ENCODE peak calls at places on chromosomes 1 and 21, in ten cellular contexts. One of them, this sample, is unnamed.

GRCh38 chr1:246035060-246035531 is 472.0 kb downstream of the SMYD3 start:
- DNase-seq in IMR-90: peak; percentile 23
- DNase-seq in cardiac muscle cell: no peak
- DNase-seq in fibroblast of lung: peak; percentile 61
- DNase-seq in suprapubic skin: no peak
- DNase-seq in endodermal cell: no peak
- DNase-seq in pancreas: no peak
- DNase-seq in heart left ventricle: no peak
- DNase-seq in tibial artery: no peak
- DNase-seq in AG04450: no peak
- DNase-seq in this sample: no peak

GRCh38 chr1:198472997-198473396 is 67.5 kb downstream of the ATP6V1G3 start:
- DNase-seq in IMR-90: no peak
- DNase-seq in cardiac muscle cell: no peak
- DNase-seq in fibroblast of lung: no peak
- DNase-seq in suprapubic skin: no peak
- DNase-seq in endodermal cell: no peak
- DNase-seq in pancreas: no peak
- DNase-seq in heart left ventricle: no peak
- DNase-seq in tibial artery: no peak
- DNase-seq in AG04450: no peak
- DNase-seq in this sample: no peak

GRCh38 chr1:116671835-116672234 is 4.3 kb upstream of the IGSF3 start:
- DNase-seq in IMR-90: no peak
- DNase-seq in cardiac muscle cell: no peak
- DNase-seq in fibroblast of lung: no peak
- DNase-seq in suprapubic skin: no peak
- DNase-seq in endodermal cell: no peak
- DNase-seq in pancreas: no peak
- DNase-seq in heart left ventricle: no peak
- DNase-seq in tibial artery: no peak
- DNase-seq in AG04450: no peak
- DNase-seq in this sample: no peak

GRCh38 chr1:241115784-241116183 is 241.2 kb downstream of the RGS7 start:
- DNase-seq in IMR-90: no peak
- DNase-seq in cardiac muscle cell: no peak
- DNase-seq in fibroblast of lung: no peak
- DNase-seq in suprapubic skin: no peak
- DNase-seq in endodermal cell: no peak
- DNase-seq in pancreas: no peak
- DNase-seq in heart left ventricle: no peak
- DNase-seq in tibial artery: no peak
- DNase-seq in AG04450: no peak
- DNase-seq in this sample: no peak

GRCh38 chr1:15760520-15761211 is 2.1 kb downstream of the FBLIM1 start:
- DNase-seq in IMR-90: peak; percentile 74
- DNase-seq in cardiac muscle cell: no peak
- DNase-seq in fibroblast of lung: peak; percentile 87
- DNase-seq in suprapubic skin: no peak
- DNase-seq in endodermal cell: peak; percentile 68
- DNase-seq in pancreas: no peak
- DNase-seq in heart left ventricle: peak; percentile 84
- DNase-seq in tibial artery: peak; percentile 47
- DNase-seq in AG04450: peak; percentile 41
- DNase-seq in this sample: peak; percentile 67

GRCh38 chr1:155003766-155004351 is 1.3 kb downstream of the ZBTB7B start:
- DNase-seq in IMR-90: peak; percentile 38
- DNase-seq in cardiac muscle cell: peak; percentile 47
- DNase-seq in fibroblast of lung: peak; percentile 61
- DNase-seq in suprapubic skin: no peak
- DNase-seq in endodermal cell: peak; percentile 81
- DNase-seq in pancreas: no peak
- DNase-seq in heart left ventricle: peak; percentile 89
- DNase-seq in tibial artery: peak; percentile 77
- DNase-seq in AG04450: no peak
- DNase-seq in this sample: no peak

GRCh38 chr1:40582121-40582520 is 50.7 kb downstream of the ZNF684 start:
- DNase-seq in IMR-90: no peak
- DNase-seq in cardiac muscle cell: no peak
- DNase-seq in fibroblast of lung: no peak
- DNase-seq in suprapubic skin: no peak
- DNase-seq in endodermal cell: no peak
- DNase-seq in pancreas: no peak
- DNase-seq in heart left ventricle: no peak
- DNase-seq in tibial artery: no peak
- DNase-seq in AG04450: no peak
- DNase-seq in this sample: no peak

GRCh38 chr1:193726722-193727121 is 540.3 kb upstream of the B3GALT2 start:
- DNase-seq in IMR-90: no peak
- DNase-seq in cardiac muscle cell: no peak
- DNase-seq in fibroblast of lung: no peak
- DNase-seq in suprapubic skin: no peak
- DNase-seq in endodermal cell: no peak
- DNase-seq in pancreas: no peak
- DNase-seq in heart left ventricle: no peak
- DNase-seq in tibial artery: no peak
- DNase-seq in AG04450: no peak
- DNase-seq in this sample: no peak

GRCh38 chr21:34583926-34584563 is 30.9 kb downstream of the RCAN1 start:
- DNase-seq in IMR-90: no peak
- DNase-seq in cardiac muscle cell: no peak
- DNase-seq in fibroblast of lung: no peak
- DNase-seq in suprapubic skin: no peak
- DNase-seq in endodermal cell: no peak
- DNase-seq in pancreas: no peak
- DNase-seq in heart left ventricle: peak; percentile 50
- DNase-seq in tibial artery: no peak
- DNase-seq in AG04450: no peak
- DNase-seq in this sample: no peak

GRCh38 chr1:41482001-41482765 is 2.3 kb downstream of the EDN2 start:
- DNase-seq in IMR-90: no peak
- DNase-seq in cardiac muscle cell: no peak
- DNase-seq in fibroblast of lung: no peak
- DNase-seq in suprapubic skin: no peak
- DNase-seq in endodermal cell: no peak
- DNase-seq in pancreas: peak; percentile 95
- DNase-seq in heart left ventricle: peak; percentile 63
- DNase-seq in tibial artery: no peak
- DNase-seq in AG04450: no peak
- DNase-seq in this sample: peak; percentile 57

GRCh38 chr1:90135306-90135705 is 140.4 kb downstream of the ZNF326 start:
- DNase-seq in IMR-90: no peak
- DNase-seq in cardiac muscle cell: no peak
- DNase-seq in fibroblast of lung: no peak
- DNase-seq in suprapubic skin: no peak
- DNase-seq in endodermal cell: no peak
- DNase-seq in pancreas: no peak
- DNase-seq in heart left ventricle: no peak
- DNase-seq in tibial artery: no peak
- DNase-seq in AG04450: no peak
- DNase-seq in this sample: no peak

GRCh38 chr1:172476218-172476811 is 32.4 kb upstream of the PIGC start:
- DNase-seq in IMR-90: no peak
- DNase-seq in cardiac muscle cell: peak; percentile 62
- DNase-seq in fibroblast of lung: no peak
- DNase-seq in suprapubic skin: no peak
- DNase-seq in endodermal cell: peak; percentile 53
- DNase-seq in pancreas: no peak
- DNase-seq in heart left ventricle: no peak
- DNase-seq in tibial artery: no peak
- DNase-seq in AG04450: no peak
- DNase-seq in this sample: peak; percentile 99

GRCh38 chr1:206554833-206555472 is 47.6 kb downstream of the RASSF5 start:
- DNase-seq in IMR-90: no peak
- DNase-seq in cardiac muscle cell: no peak
- DNase-seq in fibroblast of lung: no peak
- DNase-seq in suprapubic skin: no peak
- DNase-seq in endodermal cell: no peak
- DNase-seq in pancreas: no peak
- DNase-seq in heart left ventricle: no peak
- DNase-seq in tibial artery: no peak
- DNase-seq in AG04450: no peak
- DNase-seq in this sample: no peak

GRCh38 chr1:42887366-42887765 is 41.0 kb downstream of the ZNF691 start:
- DNase-seq in IMR-90: no peak
- DNase-seq in cardiac muscle cell: no peak
- DNase-seq in fibroblast of lung: no peak
- DNase-seq in suprapubic skin: no peak
- DNase-seq in endodermal cell: no peak
- DNase-seq in pancreas: no peak
- DNase-seq in heart left ventricle: no peak
- DNase-seq in tibial artery: no peak
- DNase-seq in AG04450: no peak
- DNase-seq in this sample: no peak

GRCh38 chr1:238176441-238176840 is 285.7 kb upstream of the ZP4 start:
- DNase-seq in IMR-90: no peak
- DNase-seq in cardiac muscle cell: no peak
- DNase-seq in fibroblast of lung: no peak
- DNase-seq in suprapubic skin: no peak
- DNase-seq in endodermal cell: no peak
- DNase-seq in pancreas: no peak
- DNase-seq in heart left ventricle: no peak
- DNase-seq in tibial artery: no peak
- DNase-seq in AG04450: no peak
- DNase-seq in this sample: no peak

GRCh38 chr1:30250338-30251022 is 472.9 kb downstream of the MATN1 start:
- DNase-seq in IMR-90: no peak
- DNase-seq in cardiac muscle cell: no peak
- DNase-seq in fibroblast of lung: no peak
- DNase-seq in suprapubic skin: no peak
- DNase-seq in endodermal cell: no peak
- DNase-seq in pancreas: no peak
- DNase-seq in heart left ventricle: no peak
- DNase-seq in tibial artery: no peak
- DNase-seq in AG04450: no peak
- DNase-seq in this sample: no peak
- TF ChIP-seq CTCF in IMR-90: no peak
- TF ChIP-seq CTCF in cardiac muscle cell: no peak
- TF ChIP-seq CTCF in fibroblast of lung: no peak
- TF ChIP-seq CTCF in suprapubic skin: no peak
- TF ChIP-seq CTCF in endodermal cell: no peak
- TF ChIP-seq CTCF in pancreas: no peak
- TF ChIP-seq CTCF in heart left ventricle: no peak
- TF ChIP-seq CTCF in tibial artery: no peak
- TF ChIP-seq CTCF in AG04450: no peak
- TF ChIP-seq CTCF in this sample: no peak

DNA sequence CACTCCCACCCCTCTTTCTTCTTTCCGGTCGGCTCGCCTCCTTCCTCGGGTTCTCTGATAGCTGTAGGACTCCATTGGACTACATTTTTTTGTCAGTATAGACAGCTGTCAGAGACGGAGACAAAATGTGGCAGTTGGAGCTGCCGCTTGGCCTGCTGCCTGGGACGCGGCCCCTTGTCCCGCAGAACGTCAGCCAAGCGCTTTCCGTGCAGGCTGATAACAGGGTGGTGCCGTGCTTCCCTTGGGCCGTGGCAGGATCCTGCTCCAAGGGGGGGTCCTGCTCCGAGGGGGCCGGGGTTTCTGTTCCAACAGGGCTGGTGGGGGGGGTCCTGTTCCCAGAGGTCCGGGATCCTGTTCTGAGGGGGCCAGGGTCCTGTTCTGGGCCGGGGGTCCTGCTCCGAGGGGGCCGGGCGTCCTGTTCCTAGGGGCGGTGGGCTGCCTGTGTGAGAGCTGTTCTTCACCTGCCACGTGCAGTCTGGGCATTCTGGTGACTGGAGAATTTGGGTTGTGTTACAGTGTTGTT is 4.9 kb downstream of the SKI start:
- DNase-seq in IMR-90: no peak
- DNase-seq in cardiac muscle cell: no peak
- DNase-seq in fibroblast of lung: no peak
- DNase-seq in suprapubic skin: no peak
- DNase-seq in endodermal cell: no peak
- DNase-seq in pancreas: peak; percentile 74
- DNase-seq in heart left ventricle: no peak
- DNase-seq in tibial artery: no peak
- DNase-seq in AG04450: no peak
- DNase-seq in this sample: no peak
- H3K4me3 ChIP-seq in IMR-90: peak overlapping the region; percentile 31
- H3K4me3 ChIP-seq in cardiac muscle cell: no peak overlapping the region
- H3K4me3 ChIP-seq in fibroblast of lung: peak overlapping the region; percentile 72
- H3K4me3 ChIP-seq in suprapubic skin: peak overlapping the region; percentile 75
- H3K4me3 ChIP-seq in endodermal cell: no peak overlapping the region
- H3K4me3 ChIP-seq in pancreas: no peak overlapping the region
- H3K4me3 ChIP-seq in heart left ventricle: peak overlapping the region; percentile 68
- H3K4me3 ChIP-seq in tibial artery: peak overlapping the region; percentile 84
- H3K4me3 ChIP-seq in AG04450: peak overlapping the region; percentile 87
- H3K4me3 ChIP-seq in this sample: no peak overlapping the region

DNA sequence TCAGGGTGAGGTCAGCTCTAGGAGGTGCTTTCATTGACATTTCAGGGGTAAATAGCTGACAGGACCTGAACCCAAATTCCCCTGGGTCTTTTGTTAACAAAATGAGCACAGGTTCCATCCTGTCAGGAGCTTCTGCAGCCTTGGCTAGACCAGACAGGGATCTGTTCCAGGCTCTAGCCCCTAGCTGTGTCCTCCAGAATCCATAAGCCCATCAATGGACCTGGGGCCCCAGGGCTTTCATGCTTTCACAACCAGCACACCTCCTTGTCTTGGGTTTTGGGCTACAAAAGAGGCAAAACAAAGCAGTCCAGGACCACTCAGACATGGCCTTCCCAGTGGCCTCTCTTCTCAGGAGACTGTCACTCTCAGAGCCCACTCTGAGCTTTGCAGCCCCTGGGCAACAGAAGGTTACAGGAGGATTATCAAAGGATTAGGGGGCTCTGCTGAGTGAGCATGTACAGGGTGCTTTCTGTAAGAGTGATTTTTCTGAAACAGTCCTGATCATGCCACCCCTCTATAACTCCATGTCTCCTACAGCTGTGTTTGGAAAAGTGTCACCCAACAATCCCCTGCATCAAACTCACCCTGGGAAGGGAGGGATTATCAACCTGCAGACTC is 67.6 kb upstream of the GCLM start:
- DNase-seq in IMR-90: no peak
- DNase-seq in cardiac muscle cell: no peak
- DNase-seq in fibroblast of lung: no peak
- DNase-seq in suprapubic skin: no peak
- DNase-seq in endodermal cell: no peak
- DNase-seq in pancreas: no peak
- DNase-seq in heart left ventricle: no peak
- DNase-seq in tibial artery: no peak
- DNase-seq in AG04450: no peak
- DNase-seq in this sample: no peak
- H3K27me3 ChIP-seq in IMR-90: no peaks in the 10 kb centered on the region
- H3K27me3 ChIP-seq in cardiac muscle cell: no peaks in the 10 kb centered on the region
- H3K27me3 ChIP-seq in fibroblast of lung: no peaks in the 10 kb centered on the region
- H3K27me3 ChIP-seq in suprapubic skin: no peaks in the 10 kb centered on the region
- H3K27me3 ChIP-seq in endodermal cell: no peaks in the 10 kb centered on the region
- H3K27me3 ChIP-seq in pancreas: no peaks in the 10 kb centered on the region
- H3K27me3 ChIP-seq in heart left ventricle: no peaks in the 10 kb centered on the region
- H3K27me3 ChIP-seq in tibial artery: no peaks in the 10 kb centered on the region
- H3K27me3 ChIP-seq in AG04450: peaks cover under 1% of the 10 kb centered on the region
- H3K27me3 ChIP-seq in this sample: no peaks in the 10 kb centered on the region

DNA sequence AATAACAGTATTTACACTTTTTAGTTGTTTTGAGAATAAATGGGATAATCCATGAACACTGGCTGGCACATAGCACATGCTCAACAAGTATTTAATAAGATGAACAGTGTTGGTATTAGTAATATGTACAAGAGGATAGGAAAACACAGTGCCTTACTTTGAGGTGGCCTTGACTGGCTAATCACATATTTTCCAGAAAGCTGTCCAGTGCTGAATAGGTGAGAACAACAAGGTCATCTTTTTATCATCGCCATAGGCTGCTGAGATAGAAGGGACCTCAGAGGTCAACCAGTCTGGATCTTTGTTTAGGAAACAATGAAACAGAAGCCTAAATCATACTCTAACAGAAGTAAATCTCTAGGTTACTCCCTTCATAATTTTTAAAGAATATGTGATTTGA is 89.7 kb upstream of the BCL9 start:
- DNase-seq in IMR-90: no peak
- DNase-seq in cardiac muscle cell: no peak
- DNase-seq in fibroblast of lung: no peak
- DNase-seq in suprapubic skin: no peak
- DNase-seq in endodermal cell: no peak
- DNase-seq in pancreas: no peak
- DNase-seq in heart left ventricle: no peak
- DNase-seq in tibial artery: no peak
- DNase-seq in AG04450: no peak
- DNase-seq in this sample: no peak
- TF ChIP-seq CTCF in IMR-90: no peak
- TF ChIP-seq CTCF in cardiac muscle cell: no peak
- TF ChIP-seq CTCF in fibroblast of lung: no peak
- TF ChIP-seq CTCF in suprapubic skin: no peak
- TF ChIP-seq CTCF in endodermal cell: no peak
- TF ChIP-seq CTCF in pancreas: no peak
- TF ChIP-seq CTCF in heart left ventricle: no peak
- TF ChIP-seq CTCF in tibial artery: no peak
- TF ChIP-seq CTCF in AG04450: no peak
- TF ChIP-seq CTCF in this sample: no peak

This sample was measured in bronchial epithelial cell.